ENCODE peak calls at places on chromosome 15, in six cellular contexts. One of them, this sample, is unnamed.

GRCh38 chr15:56491110-56491722 is 26.3 kb upstream of the MNS1 start:
- DNase-seq in fibroblast of lung: peak; percentile 71
- DNase-seq in Caco-2: peak; percentile 67
- DNase-seq in K562: peak; percentile 52
- DNase-seq in ovary: peak; percentile 68
- DNase-seq in IMR-90: peak; percentile 81
- DNase-seq in this sample: peak; percentile 22

GRCh38 chr15:52800852-52801747 is 11.0 kb upstream of the ONECUT1 start:
- DNase-seq in fibroblast of lung: no peak
- DNase-seq in Caco-2: no peak
- DNase-seq in K562: no peak
- DNase-seq in ovary: no peak
- DNase-seq in IMR-90: no peak
- DNase-seq in this sample: no peak

GRCh38 chr15:84818221-84819131 is 1.3 kb downstream of the ALPK3 start:
- DNase-seq in fibroblast of lung: peak; percentile 39
- DNase-seq in Caco-2: peak; percentile 26
- DNase-seq in K562: no peak
- DNase-seq in ovary: no peak
- DNase-seq in IMR-90: peak; percentile 14
- DNase-seq in this sample: no peak

GRCh38 chr15:99703603-99704443 is 29.4 kb downstream of the LYSMD4 start:
- DNase-seq in fibroblast of lung: peak; percentile 90
- DNase-seq in Caco-2: peak; percentile 46
- DNase-seq in K562: peak; percentile 44
- DNase-seq in ovary: no peak
- DNase-seq in IMR-90: peak; percentile 95
- DNase-seq in this sample: peak; percentile 26

GRCh38 chr15:20348291-20348899 is 193.2 kb downstream of the GOLGA6L6 start:
- DNase-seq in fibroblast of lung: no peak
- DNase-seq in Caco-2: no peak
- DNase-seq in K562: no peak
- DNase-seq in ovary: no peak
- DNase-seq in IMR-90: no peak
- DNase-seq in this sample: no peak

GRCh38 chr15:26260517-26261133 is 397.5 kb upstream of the ATP10A start:
- DNase-seq in fibroblast of lung: peak; percentile 0
- DNase-seq in Caco-2: peak; percentile 38
- DNase-seq in K562: peak; percentile 55
- DNase-seq in ovary: no peak
- DNase-seq in IMR-90: peak; percentile 22
- DNase-seq in this sample: no peak

GRCh38 chr15:90903733-90904536 is 833 bp downstream of the MAN2A2 start:
- DNase-seq in fibroblast of lung: peak; percentile 8
- DNase-seq in Caco-2: peak; percentile 32
- DNase-seq in K562: peak; percentile 49
- DNase-seq in ovary: no peak
- DNase-seq in IMR-90: no peak
- DNase-seq in this sample: no peak

GRCh38 chr15:48396020-48396419 is 64.8 kb downstream of the DUT start:
- DNase-seq in fibroblast of lung: no peak
- DNase-seq in Caco-2: no peak
- DNase-seq in K562: no peak
- DNase-seq in ovary: no peak
- DNase-seq in IMR-90: no peak
- DNase-seq in this sample: no peak

GRCh38 chr15:48582472-48583235 is 62.9 kb downstream of the FBN1 start:
- DNase-seq in fibroblast of lung: peak; percentile 92
- DNase-seq in Caco-2: no peak
- DNase-seq in K562: no peak
- DNase-seq in ovary: no peak
- DNase-seq in IMR-90: peak; percentile 83
- DNase-seq in this sample: no peak

GRCh38 chr15:46956456-46956855 is 760.8 kb upstream of the SEMA6D start:
- DNase-seq in fibroblast of lung: no peak
- DNase-seq in Caco-2: no peak
- DNase-seq in K562: no peak
- DNase-seq in ovary: no peak
- DNase-seq in IMR-90: no peak
- DNase-seq in this sample: no peak

GRCh38 chr15:31150732-31151212 is 49.2 kb upstream of the TRPM1 start:
- DNase-seq in fibroblast of lung: no peak
- DNase-seq in Caco-2: no peak
- DNase-seq in K562: no peak
- DNase-seq in ovary: no peak
- DNase-seq in IMR-90: no peak
- DNase-seq in this sample: no peak

GRCh38 chr15:65355173-65355982 is 22.4 kb downstream of the IGDCC3 start:
- DNase-seq in fibroblast of lung: no peak
- DNase-seq in Caco-2: peak; percentile 77
- DNase-seq in K562: peak; percentile 50
- DNase-seq in ovary: no peak
- DNase-seq in IMR-90: no peak
- DNase-seq in this sample: no peak

GRCh38 chr15:70160267-70160666 is 62.5 kb upstream of the TLE3 start:
- DNase-seq in fibroblast of lung: no peak
- DNase-seq in Caco-2: peak; percentile 23
- DNase-seq in K562: no peak
- DNase-seq in ovary: no peak
- DNase-seq in IMR-90: no peak
- DNase-seq in this sample: no peak

GRCh38 chr15:78369161-78369560 is 29.0 kb downstream of the CRABP1 start:
- DNase-seq in fibroblast of lung: no peak
- DNase-seq in Caco-2: no peak
- DNase-seq in K562: no peak
- DNase-seq in ovary: no peak
- DNase-seq in IMR-90: no peak
- DNase-seq in this sample: no peak

GRCh38 chr15:39497016-39497758 is 83.7 kb upstream of the THBS1 start:
- DNase-seq in fibroblast of lung: no peak
- DNase-seq in Caco-2: no peak
- DNase-seq in K562: no peak
- DNase-seq in ovary: no peak
- DNase-seq in IMR-90: no peak
- DNase-seq in this sample: no peak

GRCh38 chr15:25734680-25735355 is 128.3 kb downstream of the ATP10A start:
- DNase-seq in fibroblast of lung: no peak
- DNase-seq in Caco-2: no peak
- DNase-seq in K562: no peak
- DNase-seq in ovary: no peak
- DNase-seq in IMR-90: no peak
- DNase-seq in this sample: no peak

GRCh38 chr15:82108489-82109078 is 62.8 kb upstream of the MEX3B start:
- DNase-seq in fibroblast of lung: peak; percentile 38
- DNase-seq in Caco-2: peak; percentile 86
- DNase-seq in K562: peak; percentile 88
- DNase-seq in ovary: no peak
- DNase-seq in IMR-90: peak; percentile 50
- DNase-seq in this sample: peak; percentile 46

GRCh38 chr15:80998252-80998651 is 2.5 kb upstream of the TLNRD1 start:
- DNase-seq in fibroblast of lung: no peak
- DNase-seq in Caco-2: no peak
- DNase-seq in K562: no peak
- DNase-seq in ovary: no peak
- DNase-seq in IMR-90: no peak
- DNase-seq in this sample: no peak

GRCh38 chr15:80121546-80121945 is 31.3 kb upstream of the FAH start:
- DNase-seq in fibroblast of lung: no peak
- DNase-seq in Caco-2: no peak
- DNase-seq in K562: no peak
- DNase-seq in ovary: no peak
- DNase-seq in IMR-90: no peak
- DNase-seq in this sample: no peak

GRCh38 chr15:55698653-55699052 is 44.3 kb downstream of the PRTG start:
- DNase-seq in fibroblast of lung: no peak
- DNase-seq in Caco-2: no peak
- DNase-seq in K562: no peak
- DNase-seq in ovary: no peak
- DNase-seq in IMR-90: no peak
- DNase-seq in this sample: no peak

GRCh38 chr15:63860161-63860954 is 26.6 kb upstream of the HERC1 start:
- DNase-seq in fibroblast of lung: no peak
- DNase-seq in Caco-2: no peak
- DNase-seq in K562: peak; percentile 37
- DNase-seq in ovary: no peak
- DNase-seq in IMR-90: no peak
- DNase-seq in this sample: peak; percentile 81

GRCh38 chr15:32855942-32856341 is 138.1 kb downstream of the GREM1 start:
- DNase-seq in fibroblast of lung: peak; percentile 100
- DNase-seq in Caco-2: peak; percentile 33
- DNase-seq in K562: no peak
- DNase-seq in ovary: no peak
- DNase-seq in IMR-90: peak; percentile 100
- DNase-seq in this sample: no peak

GRCh38 chr15:73346735-73347312 is 21.9 kb downstream of the HCN4 start:
- DNase-seq in fibroblast of lung: peak; percentile 27
- DNase-seq in Caco-2: peak; percentile 77
- DNase-seq in K562: peak; percentile 75
- DNase-seq in ovary: peak; percentile 36
- DNase-seq in IMR-90: peak; percentile 20
- DNase-seq in this sample: peak; percentile 49

GRCh38 chr15:68318008-68318835 is 40.7 kb downstream of the FEM1B start:
- DNase-seq in fibroblast of lung: no peak
- DNase-seq in Caco-2: no peak
- DNase-seq in K562: no peak
- DNase-seq in ovary: no peak
- DNase-seq in IMR-90: no peak
- DNase-seq in this sample: no peak

GRCh38 chr15:74817370-74817737 is 4.7 kb downstream of the LMAN1L start:
- DNase-seq in fibroblast of lung: peak; percentile 14
- DNase-seq in Caco-2: no peak
- DNase-seq in K562: no peak
- DNase-seq in ovary: no peak
- DNase-seq in IMR-90: peak; percentile 16
- DNase-seq in this sample: no peak

GRCh38 chr15:98484914-98485313 is 163.4 kb upstream of the IGF1R start:
- DNase-seq in fibroblast of lung: no peak
- DNase-seq in Caco-2: no peak
- DNase-seq in K562: no peak
- DNase-seq in ovary: no peak
- DNase-seq in IMR-90: no peak
- DNase-seq in this sample: no peak

GRCh38 chr15:83108266-83109219 is 1.1 kb downstream of the TM6SF1 start:
- DNase-seq in fibroblast of lung: no peak
- DNase-seq in Caco-2: no peak
- DNase-seq in K562: no peak
- DNase-seq in ovary: no peak
- DNase-seq in IMR-90: peak; percentile 52
- DNase-seq in this sample: no peak

DNA sequence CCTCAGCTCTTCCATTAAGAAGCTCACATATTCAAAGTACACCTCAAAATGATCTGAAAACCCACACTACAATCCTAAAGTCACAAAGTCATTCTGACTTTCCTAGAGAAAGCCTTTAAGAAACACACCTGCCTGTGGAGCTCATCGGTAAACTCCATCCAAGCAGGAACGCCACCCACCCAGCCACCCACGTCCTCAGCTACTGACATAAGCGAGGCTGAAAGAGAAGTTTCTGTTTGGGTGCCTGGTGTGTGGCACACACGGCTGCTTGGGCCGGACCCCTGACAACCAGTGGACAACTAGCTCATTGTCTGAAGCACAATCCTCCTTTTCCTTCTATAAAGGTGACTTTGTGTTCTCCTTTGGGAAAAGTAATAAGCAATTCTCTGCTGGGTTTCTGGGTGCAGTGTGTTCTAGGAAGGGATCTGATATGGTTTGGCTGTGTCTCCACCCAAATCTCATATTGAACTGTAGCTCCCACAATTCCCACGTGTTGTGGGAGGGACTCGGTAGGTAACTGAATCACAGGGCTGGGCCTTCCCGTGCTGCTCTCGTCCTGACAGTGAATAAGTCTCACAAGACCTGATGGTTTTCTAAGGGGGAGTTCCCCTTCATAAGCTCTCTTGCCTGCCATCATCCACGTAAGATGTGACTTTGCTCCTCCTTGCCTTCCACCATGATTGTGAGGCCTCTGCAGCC is 26.1 kb downstream of the FAM174B start:
- DNase-seq in fibroblast of lung: no peak
- DNase-seq in Caco-2: no peak
- DNase-seq in K562: no peak
- DNase-seq in ovary: no peak
- DNase-seq in IMR-90: no peak
- DNase-seq in this sample: no peak
- H3K4me1 ChIP-seq in fibroblast of lung: no peaks in the 10 kb centered on the region
- H3K4me1 ChIP-seq in Caco-2: no peaks in the 10 kb centered on the region
- H3K4me1 ChIP-seq in K562: peaks cover 8% of the 10 kb centered on the region
- H3K4me1 ChIP-seq in ovary: no peaks in the 10 kb centered on the region
- H3K4me1 ChIP-seq in IMR-90: no peaks in the 10 kb centered on the region
- H3K4me1 ChIP-seq in this sample: no peaks in the 10 kb centered on the region

GRCh38 chr15:77064539-77065308 is 6.2 kb downstream of the TSPAN3 start:
- DNase-seq in fibroblast of lung: peak; percentile 75
- DNase-seq in Caco-2: no peak
- DNase-seq in K562: no peak
- DNase-seq in ovary: no peak
- DNase-seq in IMR-90: peak; percentile 65
- DNase-seq in this sample: no peak
- H3K4me1 ChIP-seq in fibroblast of lung: peaks cover 14% of the 10 kb centered on the region
- H3K4me1 ChIP-seq in Caco-2: peaks cover 41% of the 10 kb centered on the region
- H3K4me1 ChIP-seq in K562: peaks cover 33% of the 10 kb centered on the region
- H3K4me1 ChIP-seq in ovary: peaks cover 12% of the 10 kb centered on the region
- H3K4me1 ChIP-seq in IMR-90: peaks cover 17% of the 10 kb centered on the region
- H3K4me1 ChIP-seq in this sample: peaks cover 3% of the 10 kb centered on the region

GRCh38 chr15:101168898-101169297 is 83.0 kb downstream of the CHSY1 start:
- DNase-seq in fibroblast of lung: no peak
- DNase-seq in Caco-2: no peak
- DNase-seq in K562: no peak
- DNase-seq in ovary: no peak
- DNase-seq in IMR-90: no peak
- DNase-seq in this sample: no peak
- H3K4me1 ChIP-seq in fibroblast of lung: peaks cover 37% of the 10 kb centered on the region
- H3K4me1 ChIP-seq in Caco-2: no peaks in the 10 kb centered on the region
- H3K4me1 ChIP-seq in K562: peaks cover 27% of the 10 kb centered on the region
- H3K4me1 ChIP-seq in ovary: peaks cover 9% of the 10 kb centered on the region
- H3K4me1 ChIP-seq in IMR-90: peaks cover 44% of the 10 kb centered on the region
- H3K4me1 ChIP-seq in this sample: peaks cover 20% of the 10 kb centered on the region

DNA sequence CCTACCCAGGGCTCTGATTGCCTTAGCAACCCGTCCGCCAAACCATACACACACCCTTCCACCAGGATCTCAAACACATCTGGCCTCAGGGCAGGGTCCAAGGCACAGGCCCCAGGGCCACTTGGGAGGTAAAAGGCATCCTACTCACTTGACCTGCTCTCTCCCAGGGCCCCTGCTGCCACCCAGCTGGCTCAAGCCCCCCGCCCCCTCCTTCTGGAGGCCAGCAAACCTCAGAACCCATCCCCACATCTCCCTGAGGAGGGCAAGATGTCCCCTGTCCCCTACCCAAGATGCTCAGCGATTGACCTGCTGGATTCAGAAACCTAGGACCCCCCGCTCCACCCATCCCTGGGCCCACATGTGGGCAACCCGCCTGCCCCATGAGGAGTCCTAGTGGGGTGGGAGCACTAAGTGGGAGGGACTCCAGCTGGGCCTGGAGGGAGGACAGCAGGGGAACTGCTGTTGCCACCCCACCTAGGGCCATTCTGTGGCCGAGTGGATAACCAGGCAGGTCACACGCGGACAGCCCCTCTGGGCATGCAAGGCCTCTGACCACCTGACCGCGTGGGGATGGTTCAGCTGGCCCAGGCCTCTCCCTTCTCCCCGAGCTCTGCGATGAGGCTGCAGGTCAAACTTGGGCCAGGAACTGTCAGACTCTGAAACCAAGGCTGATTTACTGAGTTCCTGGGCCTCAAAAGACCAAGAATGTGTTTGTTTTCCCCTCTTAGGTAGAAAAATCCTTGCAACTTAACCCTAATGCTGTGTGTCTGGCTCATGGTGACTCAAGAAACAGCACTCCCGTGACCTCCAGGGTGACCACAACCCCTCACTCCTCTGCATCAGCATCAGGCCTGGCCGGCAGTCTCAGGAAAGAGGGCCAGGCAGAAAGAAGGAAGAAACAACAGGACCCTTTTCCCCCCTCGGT is 4.2 kb downstream of the MFGE8 start:
- DNase-seq in fibroblast of lung: peak; percentile 61
- DNase-seq in Caco-2: no peak
- DNase-seq in K562: no peak
- DNase-seq in ovary: no peak
- DNase-seq in IMR-90: peak; percentile 73
- DNase-seq in this sample: no peak
- H3K4me1 ChIP-seq in fibroblast of lung: peaks cover 10% of the 10 kb centered on the region
- H3K4me1 ChIP-seq in Caco-2: peaks cover 30% of the 10 kb centered on the region
- H3K4me1 ChIP-seq in K562: peaks cover 36% of the 10 kb centered on the region
- H3K4me1 ChIP-seq in ovary: peaks cover 11% of the 10 kb centered on the region
- H3K4me1 ChIP-seq in IMR-90: peaks cover 29% of the 10 kb centered on the region
- H3K4me1 ChIP-seq in this sample: peaks cover 32% of the 10 kb centered on the region

This sample was measured in CD4-positive, alpha-beta memory T cell.